ENCODE peak calls at places on chromosomes 12 and 14, in six cellular contexts. One of them, this sample, is unnamed.

GRCh38 chr14:77183896-77184295 is 2.3 kb downstream of the TMEM63C start:
- DNase-seq in Daoy: no peak
- DNase-seq in stimulated activated CD4-positive, alpha-beta T cell treated with anti-CD3 and anti-CD28 coated beads, Interleukin-15, amount 100 ng/mL, for 1 hour: no peak
- DNase-seq in mucosa of descending colon: no peak
- DNase-seq in NCI-H1105: no peak
- DNase-seq in GM03348: no peak
- DNase-seq in this sample: no peak

GRCh38 chr12:104682790-104683279 is 226.1 kb downstream of the CHST11 start:
- DNase-seq in stimulated activated CD4-positive, alpha-beta T cell treated with anti-CD3 and anti-CD28 coated beads, Interleukin-15, amount 100 ng/mL, for 1 hour: peak; percentile 17
- DNase-seq in Daoy: no peak
- DNase-seq in NCI-H1105: no peak
- DNase-seq in mucosa of descending colon: no peak
- DNase-seq in GM03348: no peak
- DNase-seq in this sample: no peak

GRCh38 chr12:1553546-1553945 is 40.8 kb downstream of the FBXL14 start:
- DNase-seq in NCI-H1105: no peak
- DNase-seq in stimulated activated CD4-positive, alpha-beta T cell treated with anti-CD3 and anti-CD28 coated beads, Interleukin-15, amount 100 ng/mL, for 1 hour: no peak
- DNase-seq in Daoy: no peak
- DNase-seq in mucosa of descending colon: no peak
- DNase-seq in GM03348: no peak
- DNase-seq in this sample: no peak

GRCh38 chr14:22622220-22622619 is 21.9 kb downstream of the OR6J1 start:
- DNase-seq in NCI-H1105: no peak
- DNase-seq in stimulated activated CD4-positive, alpha-beta T cell treated with anti-CD3 and anti-CD28 coated beads, Interleukin-15, amount 100 ng/mL, for 1 hour: no peak
- DNase-seq in mucosa of descending colon: no peak
- DNase-seq in Daoy: peak; percentile 44
- DNase-seq in GM03348: no peak
- DNase-seq in this sample: no peak

GRCh38 chr12:91551927-91552326 is 369.3 kb upstream of the DCN start:
- DNase-seq in mucosa of descending colon: no peak
- DNase-seq in GM03348: no peak
- DNase-seq in NCI-H1105: no peak
- DNase-seq in Daoy: peak; percentile 41
- DNase-seq in stimulated activated CD4-positive, alpha-beta T cell treated with anti-CD3 and anti-CD28 coated beads, Interleukin-15, amount 100 ng/mL, for 1 hour: no peak
- DNase-seq in this sample: no peak

GRCh38 chr14:58787601-58788000 is 149.8 kb downstream of the DACT1 start:
- DNase-seq in Daoy: no peak
- DNase-seq in stimulated activated CD4-positive, alpha-beta T cell treated with anti-CD3 and anti-CD28 coated beads, Interleukin-15, amount 100 ng/mL, for 1 hour: no peak
- DNase-seq in NCI-H1105: no peak
- DNase-seq in GM03348: peak; percentile 27
- DNase-seq in mucosa of descending colon: no peak
- DNase-seq in this sample: no peak

GRCh38 chr14:89429206-89430091 is 12.4 kb upstream of the FOXN3 start:
- DNase-seq in GM03348: no peak
- DNase-seq in stimulated activated CD4-positive, alpha-beta T cell treated with anti-CD3 and anti-CD28 coated beads, Interleukin-15, amount 100 ng/mL, for 1 hour: no peak
- DNase-seq in NCI-H1105: peak; percentile 80
- DNase-seq in mucosa of descending colon: peak; percentile 39
- DNase-seq in Daoy: peak; percentile 65
- DNase-seq in this sample: no peak

GRCh38 chr12:50505386-50505827 is 622 bp downstream of the DIP2B start:
- DNase-seq in GM03348: peak; percentile 53
- DNase-seq in mucosa of descending colon: peak; percentile 69
- DNase-seq in NCI-H1105: no peak
- DNase-seq in stimulated activated CD4-positive, alpha-beta T cell treated with anti-CD3 and anti-CD28 coated beads, Interleukin-15, amount 100 ng/mL, for 1 hour: no peak
- DNase-seq in Daoy: peak; percentile 43
- DNase-seq in this sample: no peak

GRCh38 chr12:106583578-106584103 is 837 bp downstream of the RFX4 start:
- DNase-seq in GM03348: peak; percentile 29
- DNase-seq in NCI-H1105: no peak
- DNase-seq in Daoy: peak; percentile 62
- DNase-seq in stimulated activated CD4-positive, alpha-beta T cell treated with anti-CD3 and anti-CD28 coated beads, Interleukin-15, amount 100 ng/mL, for 1 hour: no peak
- DNase-seq in mucosa of descending colon: no peak
- DNase-seq in this sample: no peak

GRCh38 chr14:79056879-79057278 is 886.7 kb downstream of the NRXN3 start:
- DNase-seq in NCI-H1105: no peak
- DNase-seq in mucosa of descending colon: no peak
- DNase-seq in stimulated activated CD4-positive, alpha-beta T cell treated with anti-CD3 and anti-CD28 coated beads, Interleukin-15, amount 100 ng/mL, for 1 hour: no peak
- DNase-seq in Daoy: no peak
- DNase-seq in GM03348: peak; percentile 4
- DNase-seq in this sample: peak; percentile 4

GRCh38 chr12:12088147-12088546 is 17.4 kb downstream of the BCL2L14 start:
- DNase-seq in NCI-H1105: no peak
- DNase-seq in mucosa of descending colon: no peak
- DNase-seq in Daoy: no peak
- DNase-seq in GM03348: no peak
- DNase-seq in stimulated activated CD4-positive, alpha-beta T cell treated with anti-CD3 and anti-CD28 coated beads, Interleukin-15, amount 100 ng/mL, for 1 hour: no peak
- DNase-seq in this sample: no peak

GRCh38 chr14:55354500-55354899 is 57.1 kb downstream of the ATG14 start:
- DNase-seq in NCI-H1105: peak; percentile 28
- DNase-seq in GM03348: peak; percentile 56
- DNase-seq in stimulated activated CD4-positive, alpha-beta T cell treated with anti-CD3 and anti-CD28 coated beads, Interleukin-15, amount 100 ng/mL, for 1 hour: peak; percentile 39
- DNase-seq in mucosa of descending colon: peak; percentile 54
- DNase-seq in Daoy: peak; percentile 34
- DNase-seq in this sample: no peak

GRCh38 chr12:113006641-113007040 is 28.3 kb downstream of the OAS2 start:
- DNase-seq in Daoy: no peak
- DNase-seq in NCI-H1105: no peak
- DNase-seq in stimulated activated CD4-positive, alpha-beta T cell treated with anti-CD3 and anti-CD28 coated beads, Interleukin-15, amount 100 ng/mL, for 1 hour: no peak
- DNase-seq in mucosa of descending colon: no peak
- DNase-seq in GM03348: no peak
- DNase-seq in this sample: no peak

GRCh38 chr12:127310548-127310947 is 956.4 kb upstream of the TMEM132C start:
- DNase-seq in Daoy: peak; percentile 32
- DNase-seq in stimulated activated CD4-positive, alpha-beta T cell treated with anti-CD3 and anti-CD28 coated beads, Interleukin-15, amount 100 ng/mL, for 1 hour: no peak
- DNase-seq in NCI-H1105: no peak
- DNase-seq in mucosa of descending colon: no peak
- DNase-seq in GM03348: no peak
- DNase-seq in this sample: no peak

GRCh38 chr12:132723764-132724140 is 13.1 kb downstream of the PGAM5 start:
- DNase-seq in stimulated activated CD4-positive, alpha-beta T cell treated with anti-CD3 and anti-CD28 coated beads, Interleukin-15, amount 100 ng/mL, for 1 hour: no peak
- DNase-seq in GM03348: peak; percentile 61
- DNase-seq in NCI-H1105: no peak
- DNase-seq in Daoy: no peak
- DNase-seq in mucosa of descending colon: no peak
- DNase-seq in this sample: no peak

GRCh38 chr12:65501093-65501621 is 222.7 kb downstream of the MSRB3 start:
- DNase-seq in mucosa of descending colon: no peak
- DNase-seq in Daoy: peak; percentile 14
- DNase-seq in NCI-H1105: no peak
- DNase-seq in stimulated activated CD4-positive, alpha-beta T cell treated with anti-CD3 and anti-CD28 coated beads, Interleukin-15, amount 100 ng/mL, for 1 hour: no peak
- DNase-seq in GM03348: no peak
- DNase-seq in this sample: no peak

GRCh38 chr14:54597795-54598443 is 31.0 kb downstream of the SAMD4A start:
- DNase-seq in Daoy: peak; percentile 53
- DNase-seq in mucosa of descending colon: no peak
- DNase-seq in GM03348: no peak
- DNase-seq in NCI-H1105: no peak
- DNase-seq in stimulated activated CD4-positive, alpha-beta T cell treated with anti-CD3 and anti-CD28 coated beads, Interleukin-15, amount 100 ng/mL, for 1 hour: no peak
- DNase-seq in this sample: no peak